ENCODE peak calls at places on chromosomes 7 and 10, in nine cellular contexts. E, C, N, Y, Q, Z, D, S and F are unnamed samples.

GRCh38 chr10:5317547-5318107 is 47.1 kb upstream of the UCN3 start:
- DNase-seq in E (no peak), C (no peak), N (peak), Y (no peak), Q (peak), Z (no peak), D (no peak), S (no peak), F (peak)

GRCh38 chr7:146713907-146714306 is 597.3 kb downstream of the CNTNAP2 start:
- DNase-seq in E (no peak), C (no peak), N (no peak), Y (no peak), Q (no peak), Z (no peak), D (no peak), S (no peak), F (no peak)

GRCh38 chr7:68440870-68441269 is 1157.4 kb upstream of the AUTS2 start:
- DNase-seq in E (no peak), C (no peak), N (no peak), Y (no peak), Q (no peak), Z (no peak), D (no peak), S (no peak), F (no peak)

GRCh38 chr10:52319926-52320325 is 5.8 kb downstream of the DKK1 start:
- DNase-seq in E (no peak), C (no peak), N (no peak), Y (no peak), Q (peak), Z (no peak), D (no peak), S (no peak), F (no peak)

GRCh38 chr7:154874409-154875113 is 128.4 kb downstream of the PAXIP1 start:
- DNase-seq in E (no peak), C (no peak), N (no peak), Y (no peak), Q (no peak), Z (no peak), D (no peak), S (no peak), F (no peak)

GRCh38 chr10:17453377-17454091 is 861 bp downstream of the ST8SIA6 start:
- DNase-seq in E (peak), C (no peak), N (no peak), Y (peak), Q (peak), Z (no peak), D (no peak), S (peak), F (no peak)

GRCh38 chr10:100723769-100724530 is 21.4 kb upstream of the PAX2 start:
- DNase-seq in E (no peak), C (no peak), N (no peak), Y (no peak), Q (no peak), Z (no peak), D (no peak), S (no peak), F (no peak)

GRCh38 chr7:106384373-106384772 is 99.6 kb upstream of the NAMPT start:
- DNase-seq in E (no peak), C (no peak), N (no peak), Y (no peak), Q (no peak), Z (no peak), D (no peak), S (no peak), F (no peak)

GRCh38 chr7:97865104-97865503 is 7.1 kb downstream of the ASNS start:
- DNase-seq in E (no peak), C (no peak), N (no peak), Y (no peak), Q (no peak), Z (no peak), D (no peak), S (no peak), F (no peak)

GRCh38 chr10:75202321-75203096 is 8.1 kb upstream of the VDAC2 start:
- DNase-seq in E (peak), C (peak), N (no peak), Y (peak), Q (peak), Z (no peak), D (no peak), S (peak), F (no peak)

GRCh38 chr7:156920076-156920475 is 27.1 kb upstream of the LMBR1 start:
- DNase-seq in E (no peak), C (peak), N (no peak), Y (no peak), Q (no peak), Z (no peak), D (no peak), S (no peak), F (no peak)

GRCh38 chr7:143884978-143885559 is 16.9 kb downstream of the TCAF1 start:
- DNase-seq in E (no peak), C (no peak), N (no peak), Y (peak), Q (peak), Z (no peak), D (no peak), S (no peak), F (no peak)

GRCh38 chr10:99926925-99927718 is 82.6 kb downstream of the DNMBP start:
- DNase-seq in E (peak), C (no peak), N (no peak), Y (peak), Q (peak), Z (no peak), D (no peak), S (no peak), F (no peak)

GRCh38 chr10:8283986-8284385 is 229.5 kb downstream of the GATA3 start:
- DNase-seq in E (no peak), C (no peak), N (no peak), Y (no peak), Q (no peak), Z (no peak), D (no peak), S (peak), F (no peak)

GRCh38 chr10:36636285-36636839 is 489.0 kb upstream of the ANKRD30A start:
- DNase-seq in E (no peak), C (no peak), N (no peak), Y (no peak), Q (no peak), Z (no peak), D (no peak), S (no peak), F (no peak)

GRCh38 chr10:85650791-85651506 is 715.6 kb downstream of the GRID1 start:
- DNase-seq in E (no peak), C (no peak), N (no peak), Y (no peak), Q (no peak), Z (no peak), D (no peak), S (no peak), F (no peak)

GRCh38 chr10:49253340-49253739 is 45.6 kb upstream of the C10orf71 start:
- DNase-seq in E (no peak), C (no peak), N (no peak), Y (no peak), Q (no peak), Z (no peak), D (no peak), S (no peak), F (no peak)

GRCh38 chr7:3730271-3730670 is 429.2 kb downstream of the SDK1 start:
- DNase-seq in E (no peak), C (no peak), N (no peak), Y (no peak), Q (no peak), Z (no peak), D (no peak), S (no peak), F (no peak)

GRCh38 chr7:3732395-3732794 is 431.3 kb downstream of the SDK1 start:
- DNase-seq in E (no peak), C (no peak), N (no peak), Y (no peak), Q (no peak), Z (no peak), D (no peak), S (no peak), F (no peak)

GRCh38 chr7:3738964-3739363 is 437.9 kb downstream of the SDK1 start:
- DNase-seq in E (no peak), C (no peak), N (no peak), Y (no peak), Q (no peak), Z (no peak), D (no peak), S (no peak), F (no peak)

GRCh38 chr7:3733541-3734140 is 432.6 kb downstream of the SDK1 start:
- DNase-seq in E (no peak), C (no peak), N (no peak), Y (no peak), Q (no peak), Z (no peak), D (no peak), S (no peak), F (no peak)
- H3K4me3 ChIP-seq in E (no peak), C (no peak), N (no peak), Y (no peak), Q (no peak), Z (no peak), D (no peak), S (no peak), F (no peak)

GRCh38 chr10:110207805-110208613 is 604 bp downstream of the MXI1 start:
- DNase-seq in E (peak), C (peak), N (peak), Y (peak), Q (peak), Z (no peak), D (no peak), S (no peak), F (no peak)

GRCh38 chr10:110209926-110210662 is 2.7 kb downstream of the MXI1 start:
- DNase-seq in E (peak), C (peak), N (peak), Y (peak), Q (peak), Z (no peak), D (no peak), S (no peak), F (no peak)

GRCh38 chr10:110209399-110209925 is 2.1 kb downstream of the MXI1 start:
- DNase-seq in E (peak), C (no peak), N (peak), Y (no peak), Q (peak), Z (no peak), D (peak), S (peak), F (no peak)

GRCh38 chr10:110206988-110207804 is at the start of gene MXI1:
- DNase-seq in E (peak), C (peak), N (peak), Y (peak), Q (peak), Z (peak), D (peak), S (peak), F (no peak)

GRCh38 chr10:110208614-110209398 is 1.4 kb downstream of the MXI1 start:
- DNase-seq in E (peak), C (peak), N (peak), Y (peak), Q (peak), Z (no peak), D (no peak), S (no peak), F (no peak)
- TF ChIP-seq CTCF in E (no peak), C (no peak), N (no peak), Y (no peak), Q (peak), Z (no peak), D (peak), S (peak), F (peak)

DNA sequence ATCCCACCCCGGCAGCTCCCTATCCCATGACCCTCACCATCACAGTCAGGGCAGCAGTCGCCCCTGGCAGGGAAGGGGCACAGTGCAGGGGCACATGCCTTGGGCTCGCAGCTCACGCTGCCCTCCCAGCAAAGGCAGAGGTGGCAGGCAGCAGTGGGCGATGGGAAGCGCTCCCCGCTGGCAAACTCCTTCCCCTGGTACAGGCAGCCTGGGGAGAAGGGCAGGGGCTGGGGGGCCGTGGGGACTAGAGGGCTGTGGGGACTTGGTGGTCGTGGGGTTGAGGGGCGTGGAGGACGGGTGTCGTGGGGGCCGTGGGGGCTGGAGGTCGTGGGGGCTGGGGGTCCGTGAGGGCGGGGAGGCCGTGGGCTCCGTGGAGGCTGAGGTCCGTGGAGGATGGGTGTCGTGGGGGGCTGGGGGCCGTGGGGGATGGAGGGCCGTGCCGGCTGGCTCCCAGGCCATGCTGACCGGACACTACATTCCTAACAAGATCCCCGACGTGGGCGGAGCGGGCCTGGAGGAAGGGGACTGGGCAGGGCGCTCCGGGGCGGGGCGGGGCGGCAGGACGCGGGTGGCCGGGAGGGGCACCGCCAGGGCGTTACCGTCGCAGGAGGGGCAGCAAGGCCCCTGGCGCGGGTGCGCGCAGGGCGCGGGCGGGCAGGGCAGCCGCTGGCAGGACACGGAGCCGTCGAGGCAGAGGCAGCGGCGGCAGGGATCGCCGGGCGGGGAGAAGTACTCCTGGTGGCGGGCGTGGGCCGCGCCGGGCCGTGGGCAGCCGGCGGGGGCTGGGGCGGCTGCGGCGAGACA is 20.0 kb downstream of the KCP start:
- DNase-seq in E (no peak), C (peak), N (no peak), Y (peak), Q (no peak), Z (no peak), D (no peak), S (no peak), F (no peak)
- H3K4me3 ChIP-seq in E (peak), C (peak), N (no peak), Y (peak), Q (no peak), Z (peak), D (no peak), S (peak), F (no peak)

GRCh38 chr10:79406683-79407396 is 38.6 kb downstream of the ZCCHC24 start:
- DNase-seq in E (no peak), C (peak), N (no peak), Y (no peak), Q (no peak), Z (no peak), D (no peak), S (no peak), F (no peak)
- TF ChIP-seq CTCF in E (no peak), C (no peak), N (no peak), Y (no peak), Q (no peak), Z (no peak), D (no peak), S (no peak), F (no peak)